ENCODE peak calls at places on chromosomes 5 and 9, in ten cellular contexts. L is mammary epithelial cell, H is AG04449, Q is amniotic stem cell, X is mucosa of descending colon, R is Calu3, J is NCI-H748 treated with DMSO at 0.1 percent for 48 hours, S is SK-N-SH, O is putamen, A is NCI-H1417. T is an unnamed sample.

GRCh38 chr5:4901305-4901751 is 238.8 kb upstream of the ADAMTS16 start:
- DNase-seq in L (no peak), H (no peak), Q (no peak), X (no peak), R (no peak), J (no peak), S (no peak), O (no peak), A (no peak), T (no peak)

GRCh38 chr5:95900383-95900958 is 61.2 kb downstream of the ELL2 start:
- DNase-seq in L (no peak), H (peak; percentile 36), Q (no peak), X (no peak), R (no peak), J (no peak), S (peak; percentile 64), O (no peak), A (no peak), T (no peak)

GRCh38 chr9:108517591-108518365 is 338.0 kb downstream of the ACTL7B start:
- DNase-seq in L (no peak), H (no peak), Q (no peak), X (no peak), R (no peak), J (no peak), S (no peak), O (no peak), A (no peak), T (no peak)

GRCh38 chr9:129347323-129348120 is 169.5 kb upstream of the IER5L start:
- DNase-seq in L (no peak), H (no peak), Q (no peak), X (no peak), R (no peak), J (no peak), S (peak; percentile 11), O (no peak), A (no peak), T (no peak)

GRCh38 chr5:155290937-155291336 is 277.4 kb downstream of the KIF4B start:
- DNase-seq in L (no peak), H (no peak), Q (no peak), X (no peak), R (no peak), J (no peak), S (peak; percentile 34), O (peak; percentile 34), A (no peak), T (no peak)

GRCh38 chr9:85900504-85901201 is 40.3 kb upstream of the NAA35 start:
- DNase-seq in L (peak; percentile 12), H (peak; percentile 4), Q (no peak), X (peak; percentile 37), R (peak; percentile 56), J (no peak), S (peak; percentile 38), O (no peak), A (no peak), T (peak; percentile 3)

GRCh38 chr5:76766746-76767145 is 50.8 kb downstream of the F2R start:
- DNase-seq in L (peak; percentile 51), H (no peak), Q (no peak), X (no peak), R (no peak), J (no peak), S (no peak), O (no peak), A (no peak), T (no peak)

GRCh38 chr5:470961-471749 is 28.2 kb downstream of the EXOC3 start:
- DNase-seq in L (no peak), H (no peak), Q (no peak), X (peak; percentile 25), R (no peak), J (no peak), S (no peak), O (no peak), A (no peak), T (no peak)

GRCh38 chr9:18359335-18359734 is 114.6 kb upstream of the ADAMTSL1 start:
- DNase-seq in L (peak; percentile 48), H (peak; percentile 50), Q (no peak), X (no peak), R (no peak), J (no peak), S (no peak), O (no peak), A (no peak), T (no peak)

GRCh38 chr5:67842806-67843205 is 372.8 kb upstream of the PIK3R1 start:
- DNase-seq in L (peak; percentile 5), H (no peak), Q (no peak), X (no peak), R (no peak), J (no peak), S (peak; percentile 9), O (no peak), A (no peak), T (no peak)

GRCh38 chr9:127074561-127075548 is 47.6 kb downstream of the ANGPTL2 start:
- DNase-seq in L (no peak), H (no peak), Q (no peak), X (no peak), R (no peak), J (no peak), S (no peak), O (peak; percentile 89), A (peak; percentile 38), T (no peak)

GRCh38 chr9:115263731-115264130 is 145.8 kb upstream of the TNC start:
- DNase-seq in L (peak; percentile 63), H (peak; percentile 63), Q (no peak), X (no peak), R (no peak), J (no peak), S (no peak), O (no peak), A (no peak), T (no peak)

GRCh38 chr5:17180957-17181723 is 36.3 kb upstream of the BASP1 start:
- DNase-seq in L (peak; percentile 99), H (peak; percentile 98), Q (peak; percentile 87), X (no peak), R (no peak), J (no peak), S (peak; percentile 19), O (no peak), A (no peak), T (no peak)

GRCh38 chr5:98770911-98771322 is 2.5 kb upstream of the RGMB start:
- DNase-seq in L (peak; percentile 37), H (no peak), Q (no peak), X (no peak), R (no peak), J (peak; percentile 56), S (peak; percentile 20), O (no peak), A (peak; percentile 40), T (no peak)

GRCh38 chr5:56588636-56589485 is 226.5 kb upstream of the MAP3K1 start:
- DNase-seq in L (no peak), H (no peak), Q (no peak), X (peak; percentile 42), R (no peak), J (peak; percentile 62), S (no peak), O (no peak), A (peak; percentile 42), T (peak; percentile 19)

GRCh38 chr5:142003266-142003800 is 9.5 kb downstream of the GNPDA1 start:
- DNase-seq in L (no peak), H (no peak), Q (no peak), X (no peak), R (no peak), J (no peak), S (no peak), O (no peak), A (no peak), T (no peak)

GRCh38 chr9:6646028-6646636 is 603 bp upstream of the GLDC start:
- DNase-seq in L (no peak), H (no peak), Q (no peak), X (no peak), R (peak; percentile 5), J (no peak), S (no peak), O (no peak), A (no peak), T (no peak)

GRCh38 chr5:163505475-163506457 is at the start of gene MAT2B:
- DNase-seq in L (peak; percentile 95), H (no peak), Q (peak; percentile 89), X (peak; percentile 98), R (peak; percentile 97), J (peak; percentile 92), S (peak; percentile 94), O (peak; percentile 96), A (peak; percentile 90), T (peak; percentile 91)

GRCh38 chr9:117464941-117465616 is 50.2 kb upstream of the ASTN2 start:
- DNase-seq in L (no peak), H (no peak), Q (no peak), X (no peak), R (no peak), J (no peak), S (no peak), O (peak; percentile 96), A (no peak), T (no peak)

GRCh38 chr5:38600334-38601045 is 44.0 kb upstream of the LIFR start:
- DNase-seq in L (peak; percentile 22), H (no peak), Q (no peak), X (no peak), R (no peak), J (no peak), S (no peak), O (no peak), A (no peak), T (no peak)

GRCh38 chr5:7066471-7067235 is 329.3 kb upstream of the ADCY2 start:
- DNase-seq in L (no peak), H (no peak), Q (no peak), X (no peak), R (no peak), J (no peak), S (no peak), O (no peak), A (no peak), T (no peak)